ENCODE peak calls at places on chromosome 4, in five cellular contexts. H is breast epithelium, W is neural crest cell, P is heart left ventricle, N is HFFc6. C is an unnamed sample.

GRCh38 chr4:71268156-71268555 is 70.7 kb upstream of the SLC4A4 start:
- DNase-seq in H (no peak), W (no peak), P (no peak), N (no peak), C (no peak)

GRCh38 chr4:172709376-172709775 is 459.2 kb upstream of the GALNT7 start:
- DNase-seq in H (no peak), W (no peak), P (no peak), N (no peak), C (no peak)

GRCh38 chr4:23305026-23305425 is 584.8 kb downstream of the PPARGC1A start:
- DNase-seq in H (no peak), W (no peak), P (no peak), N (no peak), C (no peak)

GRCh38 chr4:86129546-86129945 is 230.3 kb downstream of the MAPK10 start:
- DNase-seq in H (no peak), W (no peak), P (no peak), N (no peak), C (no peak)

GRCh38 chr4:7625073-7625472 is 190.3 kb upstream of the PSAPL1 start:
- DNase-seq in H (no peak), W (no peak), P (no peak), N (peak; percentile 44), C (no peak)

GRCh38 chr4:143581331-143581961 is 67.9 kb downstream of the SMARCA5 start:
- DNase-seq in H (no peak), W (no peak), P (no peak), N (no peak), C (no peak)

GRCh38 chr4:91914176-91914804 is 389.5 kb upstream of the GRID2 start:
- DNase-seq in H (no peak), W (no peak), P (no peak), N (no peak), C (no peak)

GRCh38 chr4:6834867-6835266 is 52.3 kb downstream of the KIAA0232 start:
- DNase-seq in H (no peak), W (no peak), P (no peak), N (peak; percentile 39), C (no peak)

GRCh38 chr4:130542953-130543352 is 1447.0 kb downstream of the C4orf33 start:
- DNase-seq in H (no peak), W (no peak), P (no peak), N (no peak), C (no peak)

GRCh38 chr4:152348670-152349069 is 187.2 kb downstream of the FBXW7 start:
- DNase-seq in H (no peak), W (no peak), P (no peak), N (no peak), C (no peak)

GRCh38 chr4:108988514-108989195 is 225.8 kb upstream of the ETNPPL start:
- DNase-seq in H (no peak), W (no peak), P (no peak), N (no peak), C (no peak)

GRCh38 chr4:57460967-57461366 is 350.8 kb upstream of the IGFBP7 start:
- DNase-seq in H (no peak), W (no peak), P (no peak), N (no peak), C (no peak)

GRCh38 chr4:189823611-189824010 is 117.1 kb upstream of the FRG1 start:
- DNase-seq in H (no peak), W (no peak), P (no peak), N (no peak), C (no peak)

GRCh38 chr4:175062183-175062592 is 144.0 kb downstream of the ADAM29 start:
- DNase-seq in H (no peak), W (no peak), P (no peak), N (no peak), C (no peak)

GRCh38 chr4:12555011-12555410 is 929.1 kb downstream of the RAB28 start:
- DNase-seq in H (no peak), W (no peak), P (no peak), N (no peak), C (no peak)

GRCh38 chr4:145440292-145441007 is 41.2 kb upstream of the SMAD1 start:
- DNase-seq in H (no peak), W (no peak), P (no peak), N (no peak), C (no peak)

GRCh38 chr4:118797558-118798142 is 38.3 kb downstream of the SEC24D start:
- DNase-seq in H (no peak), W (no peak), P (no peak), N (peak; percentile 46), C (no peak)

GRCh38 chr4:24042094-24042493 is 152.2 kb upstream of the PPARGC1A start:
- DNase-seq in H (no peak), W (no peak), P (no peak), N (peak; percentile 12), C (no peak)

GRCh38 chr4:105329081-105329480 is 144.8 kb downstream of the PPA2 start:
- DNase-seq in H (no peak), W (no peak), P (no peak), N (no peak), C (no peak)

GRCh38 chr4:160044693-160045092 is 941.8 kb downstream of the RAPGEF2 start:
- DNase-seq in H (no peak), W (no peak), P (no peak), N (no peak), C (no peak)

GRCh38 chr4:54229631-54230478 is 762 bp downstream of the PDGFRA start:
- DNase-seq in H (no peak), W (no peak), P (no peak), N (no peak), C (peak; percentile 50)

GRCh38 chr4:46329118-46329976 is 60.6 kb downstream of the GABRA2 start:
- DNase-seq in H (no peak), W (peak; percentile 26), P (no peak), N (no peak), C (peak; percentile 18)

GRCh38 chr4:124334119-124334518 is 378.4 kb downstream of the ANKRD50 start:
- DNase-seq in H (no peak), W (peak; percentile 40), P (peak; percentile 26), N (peak; percentile 82), C (peak; percentile 44)

GRCh38 chr4:185839770-185840169 is 27.8 kb upstream of the SORBS2 start:
- DNase-seq in H (no peak), W (no peak), P (no peak), N (no peak), C (no peak)

GRCh38 chr4:103098746-103099421 is 750 bp downstream of the BDH2 start:
- DNase-seq in H (no peak), W (no peak), P (no peak), N (no peak), C (no peak)

GRCh38 chr4:140267576-140267975 is 105.9 kb upstream of the SCOC start:
- DNase-seq in H (no peak), W (no peak), P (no peak), N (no peak), C (no peak)

GRCh38 chr4:108556588-108557200 is 63.7 kb upstream of the RPL34 start:
- DNase-seq in H (no peak), W (no peak), P (no peak), N (no peak), C (no peak)

GRCh38 chr4:90028460-90028859 is 98.7 kb upstream of the CCSER1 start:
- DNase-seq in H (no peak), W (no peak), P (no peak), N (no peak), C (no peak)

GRCh38 chr4:149604827-149605226 is 210.8 kb downstream of the IQCM start:
- DNase-seq in H (no peak), W (no peak), P (no peak), N (no peak), C (no peak)

GRCh38 chr4:153792007-153792892 is 3.4 kb upstream of the SFRP2 start:
- DNase-seq in H (no peak), W (peak; percentile 95), P (peak; percentile 32), N (no peak), C (peak; percentile 82)

GRCh38 chr4:60648774-60649173 is 551.4 kb upstream of the ADGRL3 start:
- DNase-seq in H (no peak), W (no peak), P (no peak), N (no peak), C (no peak)

DNA sequence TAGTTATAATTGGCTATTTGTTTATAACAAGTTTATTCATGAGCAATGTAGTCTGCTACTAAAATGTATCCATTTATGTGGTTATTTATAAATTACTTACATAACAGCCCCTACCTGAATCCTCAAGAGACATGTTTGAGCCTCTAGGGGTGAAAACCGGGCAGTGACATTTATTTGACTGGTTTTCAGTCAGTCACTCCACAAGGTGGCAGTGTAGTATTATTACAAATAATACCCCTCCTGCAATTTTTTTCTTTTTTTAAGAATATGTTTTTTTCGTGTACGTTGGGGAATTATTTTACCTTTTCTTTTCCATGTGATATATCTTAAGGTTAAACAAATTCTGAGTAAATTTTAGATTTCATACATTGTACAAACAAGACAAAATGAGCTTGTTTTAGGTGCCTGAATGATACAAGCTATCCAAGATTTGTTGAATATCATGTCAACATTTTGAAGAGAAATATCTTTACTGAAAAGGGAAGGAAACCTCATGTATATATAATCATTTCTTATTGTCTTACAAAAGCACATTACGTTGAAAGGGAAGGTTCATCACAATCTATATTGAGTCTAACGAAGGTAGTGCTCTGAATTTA is 598.7 kb upstream of the TECRL start:
- DNase-seq in H (no peak), W (peak; percentile 15), P (no peak), N (peak; percentile 1), C (peak; percentile 40)
- TF ChIP-seq CTCF in H (no peak), W (peak; percentile 83), P (peak; percentile 14), N (peak; percentile 76), C (peak; percentile 89)

GRCh38 chr4:113442821-113443220 is 318.7 kb downstream of the CAMK2D start:
- DNase-seq in H (no peak), W (no peak), P (no peak), N (no peak), C (no peak)
- TF ChIP-seq CTCF in H (no peak), W (no peak), P (no peak), N (no peak), C (no peak)

DNA sequence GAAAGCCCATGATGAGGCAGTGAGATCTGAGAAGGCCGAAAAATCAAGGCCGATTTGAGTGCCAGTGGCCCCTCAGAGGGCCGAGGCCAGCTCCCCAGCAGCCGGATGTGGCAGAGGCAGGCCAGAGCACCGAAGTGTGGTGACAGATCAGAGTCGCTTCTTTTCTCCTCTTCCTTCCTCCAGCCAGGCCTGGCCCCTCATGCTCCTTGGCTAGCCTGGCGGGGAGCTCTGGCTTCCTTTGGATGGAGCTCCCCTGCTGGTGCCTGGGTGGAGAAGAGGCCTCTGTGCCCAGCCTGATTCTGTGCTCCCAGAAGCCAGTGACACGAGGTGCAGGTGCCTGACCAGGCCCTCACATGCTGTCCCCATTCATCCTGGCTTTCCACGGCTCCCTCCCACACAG is 127.2 kb upstream of the PABPC4L start:
- DNase-seq in H (no peak), W (no peak), P (no peak), N (no peak), C (no peak)
- TF ChIP-seq CTCF in H (no peak), W (no peak), P (no peak), N (no peak), C (no peak)

GRCh38 chr4:76108467-76109181 is 34.1 kb downstream of the ART3 start:
- DNase-seq in H (no peak), W (no peak), P (no peak), N (no peak), C (no peak)
- TF ChIP-seq CTCF in H (no peak), W (no peak), P (no peak), N (no peak), C (no peak)

GRCh38 chr4:20403846-20404245 is 152.1 kb downstream of the SLIT2 start:
- DNase-seq in H (no peak), W (no peak), P (no peak), N (no peak), C (no peak)

GRCh38 chr4:20408596-20408995 is 156.9 kb downstream of the SLIT2 start:
- DNase-seq in H (no peak), W (no peak), P (no peak), N (no peak), C (no peak)

GRCh38 chr4:20403317-20403716 is 151.6 kb downstream of the SLIT2 start:
- DNase-seq in H (no peak), W (no peak), P (no peak), N (no peak), C (no peak)
- TF ChIP-seq CTCF in H (no peak), W (no peak), P (no peak), N (no peak), C (no peak)